ENCODE peak calls at places on chromosomes 12 and 14, in seven cellular contexts. L is IMR-90, Q is neuronal stem cell, W is H1, S is H9, U is mesendoderm, A is trophoblast cell. M is an unnamed sample.
A peak's percentile ranks its signal among the peaks of the same experiment; 100 is the strongest.

GRCh38 chr14:76761849-76762616 is 765 bp downstream of the VASH1 start:
- DNase-seq in Q (no peak), L (no peak), S (peak; percentile 23), W (no peak), U (no peak), A (no peak), M (no peak)

GRCh38 chr12:132637811-132638210 is 19.2 kb downstream of the P2RX2 start:
- DNase-seq in A (no peak), L (no peak), S (no peak), W (no peak), U (no peak), Q (no peak), M (no peak)

GRCh38 chr12:8629486-8630033 is 16.9 kb upstream of the AICDA start:
- DNase-seq in S (no peak), Q (no peak), L (no peak), U (no peak), W (no peak), A (peak; percentile 90), M (peak; percentile 54)

GRCh38 chr14:89779707-89780106 is 174.8 kb downstream of the EFCAB11 start:
- DNase-seq in Q (no peak), S (peak; percentile 48), U (peak; percentile 50), W (no peak), A (peak; percentile 80), L (no peak), M (no peak)

GRCh38 chr14:64419003-64419402 is 30.9 kb downstream of the MTHFD1 start:
- DNase-seq in L (no peak), A (no peak), S (no peak), W (no peak), Q (no peak), U (no peak), M (no peak)

GRCh38 chr12:80837342-80837978 is 100.3 kb downstream of the LIN7A start:
- DNase-seq in U (peak; percentile 96), L (peak; percentile 76), S (peak; percentile 72), W (peak; percentile 34), A (peak; percentile 82), Q (peak; percentile 51), M (peak; percentile 54)

GRCh38 chr12:58519839-58520238 is 400.5 kb downstream of the LRIG3 start:
- DNase-seq in S (no peak), Q (no peak), A (no peak), U (no peak), W (no peak), L (no peak), M (no peak)

GRCh38 chr14:36217732-36218131 is 41.2 kb upstream of the PTCSC3 start:
- DNase-seq in L (no peak), S (no peak), W (no peak), A (no peak), Q (no peak), U (no peak), M (no peak)

GRCh38 chr12:59548930-59549329 is 46.9 kb upstream of the SLC16A7 start:
- DNase-seq in A (no peak), U (no peak), S (no peak), Q (no peak), W (no peak), L (no peak), M (no peak)

GRCh38 chr12:102730996-102731395 is 186.0 kb downstream of the PAH start:
- DNase-seq in A (no peak), W (no peak), S (peak; percentile 38), Q (no peak), U (peak; percentile 5), L (no peak), M (no peak)

GRCh38 chr14:52356025-52356424 is 41.9 kb downstream of the PTGER2 start:
- DNase-seq in Q (no peak), W (no peak), L (peak; percentile 21), A (no peak), U (no peak), S (no peak), M (no peak)

GRCh38 chr14:64388533-64389243 is 535 bp downstream of the MTHFD1 start:
- DNase-seq in L (peak; percentile 30), S (no peak), W (no peak), A (peak; percentile 44), U (peak; percentile 46), Q (no peak), M (peak; percentile 54)

GRCh38 chr12:51391047-51391837 is at the start of gene GALNT6:
- DNase-seq in L (no peak), Q (peak; percentile 17), A (peak; percentile 73), S (peak; percentile 92), W (peak; percentile 78), U (peak; percentile 86), M (peak; percentile 50)

GRCh38 chr12:3332190-3332589 is 158.8 kb upstream of the PRMT8 start:
- DNase-seq in U (no peak), A (no peak), W (no peak), Q (no peak), S (no peak), L (peak; percentile 21), M (peak; percentile 2)

GRCh38 chr12:13390921-13391320 is 194.4 kb downstream of the EMP1 start:
- DNase-seq in W (no peak), L (no peak), S (no peak), A (no peak), U (no peak), Q (no peak), M (no peak)

GRCh38 chr12:26524862-26525465 is 308.0 kb downstream of the ITPR2 start:
- DNase-seq in L (peak; percentile 28), S (no peak), W (no peak), Q (no peak), A (peak; percentile 59), U (peak; percentile 43), M (peak; percentile 13)

DNA sequence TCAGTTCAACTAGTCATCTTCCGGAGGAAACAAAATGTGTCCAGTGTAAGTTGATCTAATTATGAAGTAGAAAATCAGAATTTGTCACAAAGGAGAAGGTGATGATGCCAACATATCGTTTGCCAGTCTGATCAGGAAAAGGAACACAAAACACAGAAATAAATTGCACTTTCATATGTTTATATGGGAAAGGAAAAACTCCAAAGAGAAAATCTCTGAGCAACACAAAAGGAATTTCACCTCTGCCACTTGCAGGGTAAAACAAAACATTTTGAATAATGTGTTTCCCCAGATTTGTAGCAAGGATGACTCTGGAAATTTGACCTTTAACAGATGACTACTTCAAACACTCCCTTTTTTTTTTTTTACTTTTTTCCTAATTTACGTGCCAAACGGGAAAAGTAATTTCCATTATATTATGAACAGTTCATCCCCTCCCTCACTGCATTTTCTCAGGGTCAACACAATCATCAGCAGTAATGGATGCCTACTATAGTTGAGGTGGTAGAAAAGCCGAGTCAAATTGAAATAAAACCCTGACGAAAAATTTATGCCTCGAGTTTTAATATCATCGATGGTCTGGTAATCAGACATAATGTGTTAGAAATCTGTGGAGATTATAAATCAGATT is 25.6 kb downstream of the MGAT4C start:
- DNase-seq in L (peak; percentile 18), Q (no peak), A (no peak), W (no peak), U (peak; percentile 22), S (no peak), M (peak; percentile 52)
- H3K4ac ChIP-seq in L (no peak overlapping the region), Q (no peak overlapping the region), A (no peak overlapping the region), W (no peak overlapping the region), U (no peak overlapping the region), S (no peak overlapping the region), M (no peak overlapping the region)

GRCh38 chr14:20719777-20720176 is 25.9 kb upstream of the EDDM3A start:
- DNase-seq in L (no peak), A (no peak), W (no peak), S (no peak), U (no peak), Q (no peak), M (no peak)
- H2AK5ac ChIP-seq in L (no peak overlapping the region), A (no peak overlapping the region), W (no peak overlapping the region), S (no peak overlapping the region), U (no peak overlapping the region), Q (no peak overlapping the region), M (no peak overlapping the region)

GRCh38 chr12:52946797-52947547 is 1.9 kb upstream of the KRT18 start:
- DNase-seq in A (peak; percentile 56), W (no peak), L (no peak), Q (no peak), S (peak; percentile 47), U (peak; percentile 65), M (peak; percentile 52)

GRCh38 chr12:52949413-52950331 is 754 bp downstream of the KRT18 start:
- DNase-seq in W (no peak), S (peak; percentile 85), A (peak; percentile 59), L (peak; percentile 95), Q (no peak), U (peak; percentile 96), M (peak; percentile 97)

GRCh38 chr12:52946334-52946733 is 2.6 kb upstream of the KRT18 start:
- DNase-seq in L (no peak), W (no peak), S (no peak), A (peak; percentile 76), Q (no peak), U (no peak), M (peak; percentile 46)

GRCh38 chr12:52945389-52946232 is 3.3 kb upstream of the KRT18 start:
- DNase-seq in L (peak; percentile 62), W (peak; percentile 53), A (peak; percentile 98), U (peak; percentile 99), Q (no peak), S (peak; percentile 96), M (peak; percentile 77)

DNA sequence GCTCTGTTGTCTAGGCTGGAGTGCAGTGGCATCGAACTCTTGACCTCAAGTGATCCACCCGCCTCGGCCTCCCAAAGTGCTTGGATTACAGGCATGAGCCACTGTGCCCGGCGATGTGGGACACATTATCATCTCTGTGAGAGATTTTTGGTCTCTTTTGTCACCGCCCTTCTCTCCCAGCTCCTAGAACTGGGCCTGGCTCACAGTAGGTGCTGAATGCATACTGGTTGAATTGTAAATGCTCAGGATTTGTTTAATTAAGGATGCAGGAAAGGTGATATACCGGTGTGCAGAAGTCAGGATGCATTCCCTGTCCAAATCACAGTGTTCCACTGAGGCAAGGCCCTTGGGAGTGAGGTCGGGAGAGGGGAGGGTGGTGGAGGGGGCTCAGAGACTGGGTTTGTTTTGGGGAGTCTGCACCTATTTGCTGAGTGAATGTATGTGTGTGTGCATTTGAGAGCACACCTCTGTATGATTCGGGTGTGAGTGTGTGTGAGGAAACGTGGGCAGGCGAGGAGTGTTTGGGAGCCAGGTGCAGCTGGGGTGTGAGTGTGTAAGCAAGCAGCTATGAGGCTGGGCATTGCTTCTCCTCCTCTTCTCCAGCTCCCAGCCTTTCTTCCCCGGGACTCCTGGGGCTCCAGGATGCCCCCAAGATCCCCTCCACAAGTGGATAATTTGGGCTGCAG is 1.0 kb upstream of the KRT18 start:
- DNase-seq in Q (no peak), S (peak; percentile 68), A (peak; percentile 26), L (no peak), U (peak; percentile 74), W (no peak), M (no peak)
- H3K27me3 ChIP-seq in Q (no peaks in the 10 kb centered on the region), S (no peaks in the 10 kb centered on the region), A (no peaks in the 10 kb centered on the region), L (no peaks in the 10 kb centered on the region), U (no peaks in the 10 kb centered on the region), W (no peaks in the 10 kb centered on the region), M (peaks cover 74% of the 10 kb centered on the region)

DNA sequence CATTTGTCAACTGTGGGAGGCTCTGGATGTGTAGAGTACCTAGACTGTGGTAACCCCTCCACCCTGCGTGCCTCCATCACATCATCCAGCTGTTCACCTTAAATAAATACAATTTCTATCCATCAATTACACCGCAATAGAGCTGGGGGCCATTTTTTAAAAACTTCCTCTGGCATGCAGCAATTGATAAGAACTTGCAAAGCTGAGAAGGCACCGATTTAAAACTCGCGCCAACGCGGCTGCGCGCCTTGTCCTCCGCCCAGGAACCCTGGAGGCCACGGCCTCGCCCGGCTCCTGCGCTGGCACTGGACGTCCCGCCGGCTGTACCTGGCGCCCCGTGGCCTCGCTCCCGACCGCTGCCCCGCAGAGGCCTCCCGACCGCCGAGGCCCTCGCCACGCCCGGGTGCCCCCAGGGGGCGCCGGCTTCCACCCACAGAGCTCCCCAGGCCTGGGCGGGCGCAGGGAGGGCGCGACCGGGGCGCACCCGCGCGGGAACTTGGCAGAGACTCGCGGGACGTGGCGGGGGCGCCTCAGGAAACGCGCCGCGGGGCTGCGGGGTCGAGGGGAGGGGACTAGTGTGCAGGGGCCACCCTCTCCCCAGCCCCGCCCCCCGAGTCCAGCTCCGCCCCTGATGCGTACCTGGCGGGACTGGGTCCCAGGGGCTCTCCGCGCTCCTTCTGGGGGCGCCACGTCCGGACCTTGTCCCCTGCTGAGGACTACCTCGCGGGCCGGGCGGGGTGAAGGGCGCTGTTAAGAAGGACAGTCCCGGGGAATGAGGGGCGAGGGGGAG is 65.6 kb downstream of the TNFAIP2 start:
- DNase-seq in U (no peak), Q (no peak), A (peak; percentile 88), L (no peak), S (peak; percentile 67), W (no peak), M (peak; percentile 17)
- H3K4ac ChIP-seq in U (peak overlapping the region; percentile 38), Q (no peak overlapping the region), A (no peak overlapping the region), L (no peak overlapping the region), S (no peak overlapping the region), W (no peak overlapping the region), M (no peak overlapping the region)